ENCODE peak calls at places on chromosomes 16 and 17, in four cellular contexts. L, O, S and D are unnamed samples.

GRCh38 chr17:79622776-79623175 is 11.9 kb upstream of the RBFOX3 start:
- DNase-seq in L (peak), O (no peak), S (no peak), D (no peak)

GRCh38 chr16:58651965-58652348 is 22.3 kb upstream of the CNOT1 start:
- DNase-seq in L (no peak), O (no peak), S (no peak), D (no peak)

GRCh38 chr16:53911506-53911905 is 207.6 kb downstream of the FTO start:
- DNase-seq in L (no peak), O (no peak), S (no peak), D (no peak)

GRCh38 chr16:57446530-57447141 is 549 bp downstream of the CIAPIN1 start:
- DNase-seq in L (no peak), O (peak), S (no peak), D (peak)

GRCh38 chr16:1528921-1529537 is 4.4 kb upstream of the TMEM204 start:
- DNase-seq in L (no peak), O (no peak), S (no peak), D (no peak)

GRCh38 chr17:600576-601301 is 113.9 kb downstream of the VPS53 start:
- DNase-seq in L (no peak), O (no peak), S (no peak), D (no peak)

GRCh38 chr16:64370112-64370511 is 751.8 kb downstream of the CDH11 start:
- DNase-seq in L (no peak), O (no peak), S (no peak), D (no peak)

GRCh38 chr17:17467021-17467420 is 9.8 kb upstream of the MED9 start:
- DNase-seq in L (no peak), O (no peak), S (no peak), D (no peak)

GRCh38 chr16:11632455-11632921 is 35.8 kb upstream of the SNN start:
- DNase-seq in L (no peak), O (no peak), S (peak), D (no peak)
- TF ChIP-seq HMGXB4 in L (no peak), O (no peak), S (no peak), D (no peak)

DNA sequence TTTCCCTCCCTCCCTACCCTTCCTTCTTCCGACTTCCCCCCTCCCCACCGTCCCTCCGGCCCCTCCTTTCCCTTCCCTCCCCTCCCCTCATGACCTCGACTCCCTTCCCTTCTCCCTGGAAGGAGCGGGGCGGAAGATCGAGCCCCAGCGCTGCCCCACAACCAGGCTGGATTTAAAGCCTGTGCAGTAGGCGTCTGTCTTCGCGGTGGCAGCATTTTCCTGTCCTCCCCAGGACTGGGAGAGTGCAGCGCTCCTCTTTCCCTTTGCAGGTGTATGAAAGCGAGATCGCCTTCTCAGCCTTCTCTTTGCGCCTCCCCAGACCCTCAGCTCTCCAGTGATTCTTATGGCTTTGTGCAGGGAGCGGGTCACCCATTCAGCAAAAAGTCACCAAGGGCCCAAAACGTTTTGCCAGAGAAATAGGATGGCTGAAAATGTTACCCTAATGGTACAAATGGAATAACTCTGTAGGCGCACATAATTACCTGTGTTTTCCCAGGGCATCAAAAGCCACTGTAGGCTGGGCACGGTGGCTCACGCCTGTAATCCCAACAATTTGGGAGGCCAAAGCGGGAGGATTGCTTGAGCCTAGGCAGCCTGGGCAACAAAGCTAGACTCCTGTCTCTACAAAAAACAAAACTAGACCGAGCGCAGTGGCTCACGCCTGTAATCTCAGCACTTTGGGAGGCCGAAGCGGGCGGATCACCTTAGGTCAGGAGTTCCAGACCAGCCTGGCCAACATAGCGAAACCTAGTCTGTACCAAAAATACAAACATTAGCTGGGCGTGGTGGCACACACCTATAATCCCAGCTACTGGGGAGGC is 40.8 kb downstream of the SLFN12L start:
- DNase-seq in L (peak), O (no peak), S (no peak), D (no peak)
- TF ChIP-seq HMGXB4 in L (no peak), O (no peak), S (no peak), D (no peak)

GRCh38 chr17:82203920-82204319 is 8.7 kb downstream of the CCDC57 start:
- DNase-seq in L (no peak), O (no peak), S (no peak), D (no peak)

GRCh38 chr17:82201498-82201910 is 11.1 kb downstream of the CCDC57 start:
- DNase-seq in L (no peak), O (no peak), S (no peak), D (no peak)

GRCh38 chr17:82200743-82201497 is 11.7 kb downstream of the CCDC57 start:
- DNase-seq in L (no peak), O (no peak), S (no peak), D (peak)

GRCh38 chr17:82204831-82205719 is 7.6 kb downstream of the CCDC57 start:
- DNase-seq in L (no peak), O (peak), S (no peak), D (no peak)

GRCh38 chr17:82202981-82203380 is 9.7 kb downstream of the CCDC57 start:
- DNase-seq in L (no peak), O (no peak), S (no peak), D (no peak)
- TF ChIP-seq HMGXB4 in L (no peak), O (no peak), S (no peak), D (no peak)

GRCh38 chr17:67891481-67892119 is 66.3 kb downstream of the BPTF start:
- DNase-seq in L (no peak), O (peak), S (no peak), D (peak)
- TF ChIP-seq HMGXB4 in L (no peak), O (no peak), S (no peak), D (no peak)

GRCh38 chr16:13839577-13839976 is 80.4 kb upstream of the ERCC4 start:
- DNase-seq in L (no peak), O (no peak), S (no peak), D (peak)
- TF ChIP-seq HMGXB4 in L (no peak), O (no peak), S (no peak), D (no peak)

DNA sequence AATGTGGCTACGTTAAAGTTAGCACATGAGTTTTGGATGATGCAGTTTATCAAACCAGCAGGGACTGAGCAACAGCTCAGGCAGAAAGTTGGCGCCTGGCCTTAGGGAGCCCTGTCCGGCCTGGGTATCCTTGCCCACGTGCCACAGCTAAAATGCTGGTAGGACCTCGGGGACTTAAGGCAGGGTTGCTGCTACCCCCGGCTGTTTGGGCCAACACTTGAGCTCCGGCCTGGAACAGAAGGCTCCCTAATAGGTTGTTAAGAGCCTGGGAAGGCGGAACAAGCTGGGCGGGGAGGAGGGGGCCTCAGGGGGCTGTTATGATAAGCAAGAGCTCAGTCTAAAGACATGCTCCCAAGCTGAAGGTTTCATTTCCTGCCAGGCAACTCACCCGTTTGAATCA is 39.7 kb downstream of the CUEDC1 start:
- DNase-seq in L (no peak), O (no peak), S (no peak), D (no peak)
- TF ChIP-seq HMGXB4 in L (no peak), O (no peak), S (no peak), D (no peak)

GRCh38 chr17:44345497-44346026 is 460 bp downstream of the GRN start:
- DNase-seq in L (peak), O (peak), S (peak), D (peak)
- TF ChIP-seq HMGXB4 in L (peak), O (no peak), S (peak), D (no peak)

GRCh38 chr17:57999496-58000017 is 7.5 kb downstream of the SRSF1 start:
- DNase-seq in L (no peak), O (peak), S (peak), D (no peak)
- TF ChIP-seq HMGXB4 in L (no peak), O (peak), S (peak), D (no peak)